ENCODE peak calls at places on chromosomes 6 and 20, in seven cellular contexts. I, V, K, F, W, R and D are unnamed samples.

GRCh38 chr6:132133734-132134490 is 182.7 kb upstream of the CCN2 start:
- DNase-seq in I (peak), R (no peak), F (no peak), W (no peak), K (no peak), V (peak), D (no peak)

GRCh38 chr20:326645-327031 is 1.3 kb downstream of the SOX12 start:
- DNase-seq in V (no peak), I (no peak), R (no peak), F (no peak), K (no peak), W (no peak), D (no peak)

GRCh38 chr6:136823128-136823660 is 802 bp downstream of the PEX7 start:
- DNase-seq in I (no peak), V (no peak), R (no peak), F (peak), W (no peak), K (no peak), D (no peak)

GRCh38 chr6:164832410-164832809 is 477.0 kb downstream of the C6orf118 start:
- DNase-seq in F (no peak), I (no peak), R (no peak), W (no peak), V (no peak), K (no peak), D (no peak)

GRCh38 chr6:10410214-10410873 is 4.5 kb downstream of the TFAP2A start:
- DNase-seq in K (no peak), V (no peak), R (peak), W (no peak), F (no peak), I (no peak), D (no peak)

GRCh38 chr6:96837138-96837971 is at the start of gene GPR63:
- DNase-seq in V (peak), K (peak), R (peak), I (peak), W (peak), F (peak), D (peak)

GRCh38 chr6:141593311-141593710 is 539.4 kb upstream of the GJE1 start:
- DNase-seq in V (no peak), I (no peak), W (no peak), R (no peak), F (no peak), K (no peak), D (no peak)

GRCh38 chr20:31538327-31538726 is 24.1 kb downstream of the HM13 start:
- DNase-seq in V (no peak), F (no peak), R (no peak), I (no peak), W (no peak), K (no peak), D (no peak)

GRCh38 chr6:38144365-38144764 is 324.8 kb downstream of the ZFAND3 start:
- DNase-seq in V (no peak), F (no peak), K (no peak), W (no peak), I (no peak), R (no peak), D (no peak)

GRCh38 chr6:82084324-82084920 is 163.1 kb downstream of the IBTK start:
- DNase-seq in R (no peak), I (no peak), V (no peak), K (no peak), F (no peak), W (no peak), D (no peak)

GRCh38 chr6:71224011-71224410 is 64.6 kb upstream of the OGFRL1 start:
- DNase-seq in F (no peak), R (no peak), K (no peak), I (peak), W (no peak), V (no peak), D (no peak)

GRCh38 chr20:22863881-22864280 is 171.2 kb upstream of the SSTR4 start:
- DNase-seq in R (no peak), I (no peak), V (no peak), F (no peak), W (no peak), K (no peak), D (no peak)

GRCh38 chr20:41335591-41335990 is 5.0 kb upstream of the LPIN3 start:
- DNase-seq in F (no peak), W (no peak), R (no peak), I (no peak), K (no peak), V (no peak), D (no peak)

GRCh38 chr20:5529331-5530142 is 212.8 kb upstream of the PROKR2 start:
- DNase-seq in R (peak), V (peak), K (peak), W (peak), F (peak), I (peak), D (peak)

GRCh38 chr20:50277064-50277415 is 86.4 kb downstream of the CEBPB start:
- DNase-seq in K (no peak), V (no peak), I (no peak), W (no peak), F (no peak), R (no peak), D (no peak)

GRCh38 chr20:51767018-51767866 is 948 bp downstream of the ATP9A start:
- DNase-seq in K (peak), I (peak), V (no peak), F (peak), R (peak), W (peak), D (no peak)

GRCh38 chr6:42030585-42031506 is 19.5 kb upstream of the TAF8 start:
- DNase-seq in I (peak), F (peak), K (no peak), R (no peak), W (peak), V (no peak), D (no peak)

GRCh38 chr6:33570806-33571636 is 9.1 kb downstream of the BAK1 start:
- DNase-seq in F (peak), K (peak), V (peak), W (peak), I (peak), R (peak), D (peak)

GRCh38 chr20:13839421-13840092 is 54.7 kb downstream of the NDUFAF5 start:
- DNase-seq in K (no peak), W (no peak), V (peak), I (peak), F (no peak), R (peak), D (no peak)

GRCh38 chr6:166556871-166557322 is 29.6 kb downstream of the RAMACL start:
- DNase-seq in I (peak), V (peak), R (peak), W (no peak), F (peak), K (peak), D (peak)

GRCh38 chr20:17995967-17996819 is 27.4 kb downstream of the MGME1 start:
- DNase-seq in R (peak), V (peak), W (peak), F (peak), K (no peak), I (peak), D (peak)

GRCh38 chr6:168756009-168756634 is 315.1 kb downstream of the SMOC2 start:
- DNase-seq in W (no peak), I (peak), K (no peak), F (no peak), R (no peak), V (no peak), D (no peak)

GRCh38 chr6:144013486-144013909 is 5.4 kb upstream of the PLAGL1 start:
- DNase-seq in W (peak), F (peak), V (peak), R (peak), I (peak), K (peak), D (no peak)

GRCh38 chr20:20441259-20441658 is 73.4 kb downstream of the INSM1 start:
- DNase-seq in W (no peak), I (no peak), V (no peak), K (no peak), F (no peak), R (no peak), D (peak)

GRCh38 chr6:170212956-170213636 is 77.8 kb downstream of the DLL1 start:
- DNase-seq in I (no peak), R (no peak), W (no peak), V (no peak), K (peak), F (no peak), D (no peak)

GRCh38 chr6:110233769-110234374 is 53.6 kb downstream of the CDC40 start:
- DNase-seq in K (no peak), V (peak), R (no peak), I (peak), W (no peak), F (no peak), D (no peak)

GRCh38 chr20:22525069-22525820 is 59.1 kb downstream of the FOXA2 start:
- DNase-seq in V (no peak), W (no peak), R (no peak), I (no peak), F (no peak), K (peak), D (no peak)

GRCh38 chr20:24700166-24700860 is 230.9 kb downstream of the SYNDIG1 start:
- DNase-seq in I (no peak), F (no peak), R (no peak), W (no peak), K (peak), V (no peak), D (no peak)

GRCh38 chr6:150788135-150788534 is 77.4 kb upstream of the MTHFD1L start:
- DNase-seq in W (no peak), I (no peak), F (peak), V (no peak), K (no peak), R (no peak), D (no peak)

GRCh38 chr20:23244207-23244915 is 106.2 kb upstream of the NXT1 start:
- DNase-seq in W (no peak), K (peak), F (no peak), V (no peak), R (no peak), I (no peak), D (no peak)

GRCh38 chr20:13464702-13465101 is 174.0 kb downstream of the TASP1 start:
- DNase-seq in K (no peak), R (peak), W (no peak), I (peak), V (peak), F (no peak), D (no peak)

GRCh38 chr6:149963212-149963461 is 606 bp upstream of the ULBP1 start:
- DNase-seq in V (peak), K (no peak), F (no peak), I (peak), R (no peak), W (no peak), D (no peak)

GRCh38 chr6:149210376-149210775 is 107.1 kb upstream of the TAB2 start:
- DNase-seq in W (no peak), V (peak), I (peak), K (no peak), R (peak), F (no peak), D (no peak)

GRCh38 chr6:93792751-93793150 is 373.4 kb upstream of the EPHA7 start:
- DNase-seq in K (no peak), V (peak), W (no peak), R (no peak), I (peak), F (no peak), D (no peak)

GRCh38 chr6:79610301-79611009 is 20.7 kb upstream of the SH3BGRL2 start:
- DNase-seq in I (peak), K (no peak), R (peak), F (no peak), W (peak), V (no peak), D (no peak)

GRCh38 chr6:27279513-27280063 is 32.1 kb downstream of the PRSS16 start:
- DNase-seq in F (no peak), I (no peak), W (no peak), K (no peak), V (no peak), R (no peak), D (no peak)

GRCh38 chr6:27280064-27280539 is 32.0 kb downstream of the POM121L2 start:
- DNase-seq in R (peak), K (no peak), V (peak), W (peak), F (peak), I (peak), D (no peak)

GRCh38 chr6:27281569-27281968 is 30.5 kb downstream of the POM121L2 start:
- DNase-seq in V (no peak), R (no peak), W (no peak), F (no peak), I (no peak), K (no peak), D (no peak)

GRCh38 chr6:27281105-27281539 is 31.0 kb downstream of the POM121L2 start:
- DNase-seq in V (no peak), W (no peak), R (no peak), F (no peak), I (no peak), K (no peak), D (no peak)

DNA sequence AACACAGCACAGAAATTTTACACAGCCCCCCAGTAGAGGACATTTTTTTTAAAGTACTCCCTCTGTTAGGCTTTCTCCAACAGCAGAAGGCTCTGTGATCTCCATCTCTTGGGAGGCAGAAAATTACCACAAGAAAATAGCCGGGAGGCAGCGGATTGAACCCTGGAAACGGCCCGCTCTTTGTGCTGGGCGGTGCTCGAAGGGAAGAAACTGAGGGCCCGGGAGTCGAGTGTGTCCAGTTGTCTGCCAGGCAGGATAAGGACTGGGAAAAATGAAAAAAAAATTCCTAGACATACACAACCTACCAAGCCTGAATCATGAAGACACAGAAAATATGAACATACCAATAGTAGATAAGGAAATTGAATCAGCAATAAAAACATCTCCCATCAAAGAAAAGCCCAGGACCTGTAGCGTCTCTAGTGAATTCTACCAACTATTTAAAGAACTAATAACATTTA is 31.5 kb downstream of the POM121L2 start:
- DNase-seq in K (no peak), W (no peak), F (no peak), R (no peak), V (no peak), I (no peak), D (no peak)
- H3K27ac ChIP-seq in K (no peak), W (no peak), F (no peak), R (no peak), V (no peak), I (no peak), D (no peak)

DNA sequence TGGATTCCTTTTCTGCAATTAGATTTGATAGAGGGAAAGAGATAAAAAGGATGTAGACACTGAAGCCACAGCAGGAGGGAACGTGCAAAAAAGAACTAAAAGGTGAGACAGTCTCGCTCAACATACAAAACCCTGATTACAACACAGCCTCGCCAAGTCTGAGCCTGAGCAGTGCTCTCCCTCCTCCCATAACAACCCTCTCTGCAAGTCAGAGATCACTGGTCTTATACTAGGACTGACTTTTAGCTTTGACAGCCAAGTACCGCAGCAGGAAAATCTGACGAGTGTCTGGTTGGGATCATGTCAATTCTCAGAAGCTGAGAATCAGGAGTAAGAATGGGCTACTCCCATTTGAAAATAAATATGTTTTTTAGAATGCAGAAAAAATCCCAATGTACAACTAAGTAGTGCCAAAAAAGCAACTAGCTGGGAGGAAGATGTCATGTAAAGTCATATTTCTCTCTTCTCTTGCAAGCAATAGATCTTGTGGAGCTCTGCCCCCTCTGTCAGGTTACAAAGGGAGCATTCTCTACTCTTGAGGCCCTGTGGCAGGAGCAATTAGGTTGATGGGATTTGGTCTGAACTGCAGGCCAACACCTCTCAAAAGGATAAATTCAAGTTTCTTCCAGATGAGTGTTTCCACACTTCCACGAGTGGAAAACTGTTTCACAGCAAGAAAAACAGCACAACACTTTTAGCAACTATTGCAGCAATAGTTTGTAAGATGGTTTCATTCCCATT is 118.9 kb upstream of the COL21A1 start:
- DNase-seq in W (no peak), R (no peak), I (no peak), K (no peak), V (no peak), F (no peak), D (no peak)
- H3K27ac ChIP-seq in W (peak), R (no peak), I (no peak), K (no peak), V (no peak), F (no peak), D (no peak)

DNA sequence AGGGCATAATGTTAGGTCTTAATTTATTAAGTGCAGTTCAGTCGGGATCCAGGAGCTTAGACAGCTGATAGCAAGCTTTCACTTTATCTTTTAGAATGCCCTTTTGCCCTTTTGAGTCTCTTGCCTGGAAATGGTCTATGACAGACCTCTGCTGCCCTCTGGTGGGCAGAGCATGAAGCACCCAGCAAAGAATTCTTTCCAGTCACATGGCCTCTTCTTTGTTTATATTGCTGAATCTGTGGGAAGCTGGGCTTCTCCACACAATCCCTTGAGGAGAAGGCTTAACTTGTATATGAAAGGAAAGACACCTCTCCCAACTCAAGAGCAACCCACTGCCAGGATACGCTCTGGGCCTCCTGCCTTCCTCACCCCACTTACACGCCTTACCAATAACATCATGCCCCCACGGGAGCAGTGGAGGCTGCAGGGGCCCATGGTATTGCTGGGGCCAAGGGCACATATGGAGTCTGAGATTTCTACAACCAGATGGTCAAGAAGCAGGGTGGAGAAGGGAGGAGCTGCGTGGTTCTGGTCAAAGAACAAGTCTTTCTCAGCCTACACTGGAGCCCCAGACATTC is 20.4 kb downstream of the WFDC3 start:
- DNase-seq in I (peak), K (peak), W (peak), F (peak), R (peak), V (peak), D (peak)
- H3K27ac ChIP-seq in I (no peak), K (no peak), W (no peak), F (no peak), R (no peak), V (peak), D (no peak)

GRCh38 chr20:59462249-59462648 is 142.1 kb upstream of the PHACTR3 start:
- DNase-seq in K (no peak), I (no peak), F (no peak), R (no peak), V (no peak), W (no peak), D (no peak)
- H3K27ac ChIP-seq in K (no peak), I (no peak), F (no peak), R (no peak), V (no peak), W (no peak), D (no peak)

DNA sequence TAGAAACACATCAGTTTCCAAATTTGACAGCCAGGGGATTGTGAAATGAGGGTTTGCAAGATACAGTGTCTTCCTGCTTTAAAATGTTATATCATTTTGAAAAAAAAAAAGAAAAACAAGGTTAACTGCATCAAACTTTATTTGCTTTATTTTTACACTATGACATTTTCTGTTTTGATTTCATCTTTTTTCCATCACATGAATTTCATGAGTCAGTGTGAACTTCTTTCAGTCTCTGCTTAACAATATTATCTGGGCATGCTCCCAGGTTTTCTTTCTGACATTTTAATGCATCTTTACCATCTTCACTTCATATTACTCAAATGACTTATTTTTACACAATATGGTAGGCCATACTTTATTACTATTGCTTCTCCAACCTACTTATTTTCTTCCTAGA is 1.9 kb downstream of the NCOA7 start:
- DNase-seq in I (peak), V (peak), W (no peak), K (no peak), F (no peak), R (peak), D (no peak)
- H3K27ac ChIP-seq in I (no peak), V (no peak), W (peak), K (no peak), F (no peak), R (peak), D (peak)

GRCh38 chr20:62557425-62557824 is 81.6 kb upstream of the GATA5 start:
- DNase-seq in R (peak), W (no peak), K (no peak), F (no peak), I (no peak), V (no peak), D (no peak)
- H3K27ac ChIP-seq in R (no peak), W (no peak), K (no peak), F (no peak), I (no peak), V (no peak), D (no peak)

GRCh38 chr20:58992911-58993310 is 11.9 kb downstream of the NELFCD start:
- DNase-seq in I (no peak), V (no peak), R (no peak), F (no peak), W (no peak), K (no peak), D (no peak)
- H3K27ac ChIP-seq in I (no peak), V (no peak), R (no peak), F (no peak), W (no peak), K (peak), D (no peak)